ENCODE peak calls at places on chromosomes 2 and 18, in six cellular contexts. Z is stomach, L is HCT116, D is prostate gland, Q is Panc1, I is H1. W is an unnamed sample.

GRCh38 chr2:120499784-120500495 is 154.0 kb downstream of the INHBB start:
- DNase-seq in Z (no peak), L (no peak), D (no peak), Q (no peak), I (no peak), W (peak; percentile 59)

GRCh38 chr2:105288133-105288532 is 41.4 kb downstream of the TGFBRAP1 start:
- DNase-seq in Z (no peak), L (no peak), D (no peak), Q (no peak), I (no peak), W (no peak)

GRCh38 chr2:134258684-134259408 is 5.0 kb downstream of the MGAT5 start:
- DNase-seq in Z (no peak), L (no peak), D (no peak), Q (no peak), I (no peak), W (no peak)

GRCh38 chr2:70362661-70363060 is 60.8 kb upstream of the FAM136A start:
- DNase-seq in Z (no peak), L (no peak), D (no peak), Q (no peak), I (no peak), W (no peak)

GRCh38 chr2:46296216-46296839 is 879 bp upstream of the EPAS1 start:
- DNase-seq in Z (peak; percentile 65), L (no peak), D (peak; percentile 46), Q (no peak), I (no peak), W (peak; percentile 89)

GRCh38 chr2:232522014-232522854 is 2.0 kb downstream of the PRSS56 start:
- DNase-seq in Z (peak; percentile 66), L (no peak), D (peak; percentile 27), Q (no peak), I (no peak), W (peak; percentile 90)

GRCh38 chr18:79732721-79733025 is 53.1 kb downstream of the CTDP1 start:
- DNase-seq in Z (no peak), L (no peak), D (no peak), Q (no peak), I (no peak), W (no peak)

GRCh38 chr18:22609642-22610041 is 191.9 kb upstream of the CTAGE1 start:
- DNase-seq in Z (peak; percentile 66), L (no peak), D (no peak), Q (no peak), I (no peak), W (no peak)

GRCh38 chr2:195313976-195314375 is 343.1 kb upstream of the SLC39A10 start:
- DNase-seq in Z (no peak), L (no peak), D (no peak), Q (no peak), I (no peak), W (no peak)

GRCh38 chr2:130869441-130870160 is 32.9 kb downstream of the ARHGEF4 start:
- DNase-seq in Z (peak; percentile 16), L (no peak), D (no peak), Q (no peak), I (no peak), W (no peak)

GRCh38 chr2:115580784-115581183 is 1138.3 kb downstream of the DPP10 start:
- DNase-seq in Z (no peak), L (no peak), D (no peak), Q (no peak), I (no peak), W (no peak)

GRCh38 chr2:193793914-193794313 is 1599.2 kb upstream of the TMEFF2 start:
- DNase-seq in Z (no peak), L (no peak), D (no peak), Q (no peak), I (no peak), W (no peak)

GRCh38 chr2:96485751-96486643 is 19.2 kb downstream of the NEURL3 start:
- DNase-seq in Z (peak; percentile 82), L (no peak), D (peak; percentile 72), Q (no peak), I (no peak), W (peak; percentile 92)

GRCh38 chr2:198127627-198128026 is 323.2 kb downstream of the PLCL1 start:
- DNase-seq in Z (no peak), L (peak; percentile 51), D (no peak), Q (peak; percentile 28), I (no peak), W (no peak)

GRCh38 chr2:115160523-115161521 is 718.4 kb downstream of the DPP10 start:
- DNase-seq in Z (no peak), L (no peak), D (no peak), Q (no peak), I (no peak), W (no peak)

GRCh38 chr18:48788378-48788777 is 162.4 kb downstream of the SMAD7 start:
- DNase-seq in Z (no peak), L (no peak), D (no peak), Q (no peak), I (no peak), W (peak; percentile 50)

GRCh38 chr18:12283666-12284065 is 24.4 kb upstream of the TUBB6 start:
- DNase-seq in Z (no peak), L (no peak), D (no peak), Q (no peak), I (no peak), W (no peak)

GRCh38 chr18:36311026-36311570 is 13.6 kb downstream of the FHOD3 start:
- DNase-seq in Z (no peak), L (no peak), D (no peak), Q (no peak), I (no peak), W (no peak)

GRCh38 chr18:42882146-42882545 is 233.3 kb downstream of the RIT2 start:
- DNase-seq in Z (no peak), L (no peak), D (no peak), Q (no peak), I (no peak), W (no peak)

GRCh38 chr2:174680221-174680620 is 82.6 kb upstream of the WIPF1 start:
- DNase-seq in Z (no peak), L (no peak), D (no peak), Q (no peak), I (no peak), W (no peak)

GRCh38 chr2:33142874-33143273 is 196.1 kb downstream of the LTBP1 start:
- DNase-seq in Z (no peak), L (no peak), D (no peak), Q (no peak), I (no peak), W (no peak)
- TF ChIP-seq POLR2AphosphoS5 in Z (no peak), L (no peak), D (no peak), Q (no peak), I (no peak), W (no peak)

GRCh38 chr2:37923308-37924055 is 1.6 kb upstream of the RMDN2 start:
- DNase-seq in Z (no peak), L (no peak), D (no peak), Q (no peak), I (no peak), W (no peak)
- TF ChIP-seq POLR2AphosphoS5 in Z (no peak), L (no peak), D (no peak), Q (no peak), I (no peak), W (no peak)

GRCh38 chr18:35088931-35089330 is 47.7 kb downstream of the MAPRE2 start:
- DNase-seq in Z (no peak), L (no peak), D (no peak), Q (no peak), I (no peak), W (no peak)

GRCh38 chr18:35089382-35089781 is 48.2 kb downstream of the MAPRE2 start:
- DNase-seq in Z (no peak), L (no peak), D (no peak), Q (no peak), I (no peak), W (no peak)

GRCh38 chr18:35089918-35090550 is 48.8 kb downstream of the MAPRE2 start:
- DNase-seq in Z (no peak), L (no peak), D (no peak), Q (no peak), I (no peak), W (no peak)

GRCh38 chr18:35087726-35088125 is 46.5 kb downstream of the MAPRE2 start:
- DNase-seq in Z (no peak), L (no peak), D (no peak), Q (no peak), I (no peak), W (no peak)

DNA sequence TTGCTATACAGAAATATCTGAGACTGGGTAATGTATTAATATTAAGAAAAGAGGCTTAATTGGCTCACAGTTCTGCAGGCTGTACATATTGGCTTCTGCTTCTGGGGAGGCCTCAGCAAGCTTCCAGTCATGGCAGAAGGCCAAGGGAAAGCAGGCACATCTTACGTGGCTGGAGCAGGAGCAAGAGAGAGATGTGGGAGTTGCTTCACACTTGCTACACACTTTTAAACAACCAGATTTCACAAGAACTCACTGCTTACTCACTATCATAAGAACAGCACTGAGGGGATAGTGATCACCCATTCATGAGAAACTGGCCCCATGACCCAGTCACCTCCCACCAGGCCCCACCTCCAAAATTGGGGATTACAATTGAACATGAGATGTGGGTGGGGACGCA is 50.6 kb downstream of the MAPRE2 start:
- DNase-seq in Z (no peak), L (no peak), D (no peak), Q (no peak), I (no peak), W (no peak)
- TF ChIP-seq POLR2AphosphoS5 in Z (no peak), L (no peak), D (no peak), Q (no peak), I (no peak), W (no peak)

DNA sequence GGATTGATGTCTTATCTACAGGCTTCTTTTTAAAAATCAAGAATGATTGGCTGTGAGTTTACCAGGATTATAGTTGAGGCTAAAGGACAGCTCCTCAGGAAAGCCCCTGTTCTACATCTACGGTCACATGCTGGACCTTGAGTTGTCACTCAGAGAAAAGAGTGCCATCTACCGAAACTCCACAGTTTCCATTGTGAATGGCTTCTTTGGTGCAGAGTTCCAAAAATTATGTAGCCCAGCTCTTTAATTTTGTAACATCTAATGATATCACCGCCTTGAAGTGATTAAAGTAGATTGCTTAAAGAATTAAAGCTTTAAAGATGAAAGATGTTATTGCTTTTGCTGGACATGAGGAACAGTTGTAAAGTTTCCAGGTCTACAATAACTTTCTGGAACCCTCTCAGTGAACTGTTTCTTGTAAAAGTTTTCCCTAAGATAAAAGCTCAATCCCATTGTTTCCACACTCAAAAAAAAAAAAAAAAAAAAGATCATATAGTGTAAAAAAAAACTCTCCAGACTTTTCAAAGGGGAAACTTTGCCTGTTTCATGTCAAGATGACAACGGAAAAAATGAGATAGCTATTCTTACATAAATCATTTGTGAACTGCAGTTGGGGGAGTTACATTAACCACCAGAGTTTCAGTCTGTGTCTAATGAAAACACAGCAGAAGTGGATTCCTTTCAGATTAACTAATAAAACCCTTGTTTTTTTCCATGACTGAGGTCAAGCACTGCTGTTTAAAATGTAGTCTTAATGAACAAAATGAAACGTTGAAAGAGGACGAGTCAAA is 4.3 kb downstream of the COL3A1 start:
- DNase-seq in Z (no peak), L (peak; percentile 31), D (no peak), Q (no peak), I (no peak), W (no peak)
- TF ChIP-seq POLR2AphosphoS5 in Z (peak; percentile 31), L (no peak), D (peak; percentile 9), Q (no peak), I (no peak), W (no peak)

GRCh38 chr2:230473378-230473777 is 57.4 kb downstream of the SP100 start:
- DNase-seq in Z (no peak), L (no peak), D (no peak), Q (no peak), I (no peak), W (no peak)
- TF ChIP-seq POLR2AphosphoS5 in Z (no peak), L (no peak), D (no peak), Q (no peak), I (no peak), W (no peak)

W was measured in spleen.